ENCODE peak calls at places on chromosome 18, in eight cellular contexts. B is M059J; Y is stimulated activated CD8-positive, alpha-beta memory T cell treated with anti-CD3 and anti-CD28 coated beads, Interleukin-12 subunit alpha, Interleukin-12 subunit beta, amount 100 ng/mL, for 1 hour; Z is T-helper 1 cell; S is AG08395; J is NCI-H2029; P is nucleus accumbens; W is psoas muscle. I is an unnamed sample.
A peak's percentile ranks its signal among the peaks of the same experiment; 100 is the strongest.

GRCh38 chr18:36330435-36331049 is 33.0 kb downstream of the FHOD3 start:
- DNase-seq in B (no peak), Y (no peak), Z (no peak), S (no peak), J (no peak), P (no peak), W (no peak), I (no peak)

GRCh38 chr18:79866889-79867574 is 69.3 kb downstream of the KCNG2 start:
- DNase-seq in B (peak; percentile 51), Y (no peak), Z (no peak), S (no peak), J (no peak), P (no peak), W (no peak), I (no peak)

GRCh38 chr18:33135951-33136660 is 304.4 kb downstream of the CCDC178 start:
- DNase-seq in B (no peak), Y (no peak), Z (no peak), S (no peak), J (no peak), P (no peak), W (no peak), I (no peak)

GRCh38 chr18:58180738-58181353 is 136.8 kb downstream of the NEDD4L start:
- DNase-seq in B (peak; percentile 58), Y (peak; percentile 39), Z (no peak), S (peak; percentile 67), J (peak; percentile 33), P (no peak), W (no peak), I (no peak)

GRCh38 chr18:28099237-28099636 is 77.7 kb downstream of the CDH2 start:
- DNase-seq in B (no peak), Y (no peak), Z (no peak), S (no peak), J (no peak), P (no peak), W (no peak), I (no peak)

GRCh38 chr18:46449033-46449432 is 208.0 kb downstream of the LOXHD1 start:
- DNase-seq in B (no peak), Y (no peak), Z (no peak), S (no peak), J (no peak), P (no peak), W (no peak), I (no peak)

GRCh38 chr18:61333746-61334490 is 688 bp downstream of the CDH20 start:
- DNase-seq in B (no peak), Y (no peak), Z (no peak), S (no peak), J (no peak), P (no peak), W (no peak), I (peak; percentile 58)

GRCh38 chr18:48884306-48885235 is 66.2 kb downstream of the SMAD7 start:
- DNase-seq in B (no peak), Y (no peak), Z (no peak), S (no peak), J (no peak), P (no peak), W (no peak), I (no peak)

GRCh38 chr18:59265246-59266018 is 7.8 kb downstream of the RAX start:
- DNase-seq in B (peak; percentile 18), Y (no peak), Z (no peak), S (peak; percentile 59), J (peak; percentile 22), P (no peak), W (no peak), I (no peak)

GRCh38 chr18:77051581-77052296 is 80.8 kb downstream of the MBP start:
- DNase-seq in B (no peak), Y (no peak), Z (no peak), S (no peak), J (no peak), P (no peak), W (no peak), I (no peak)